ENCODE peak calls at places on chromosomes 2 and 18, in nine cellular contexts. One of them, this sample, is unnamed.
A peak's percentile ranks its signal among the peaks of the same experiment; 100 is the strongest.

GRCh38 chr2:22673501-22673900 is 711.5 kb upstream of the KLHL29 start:
- DNase-seq in GM23338: no peak
- DNase-seq in H54: no peak
- DNase-seq in AG08396: no peak
- DNase-seq in activated T-helper 9 cell treated with anti-CD3 and anti-CD28 coated beads, Interleukin-2, amount 50 U/mL, for 16 hours: no peak
- DNase-seq in neural crest cell: no peak
- DNase-seq in endothelial cell: no peak
- DNase-seq in NCI-H774: no peak
- DNase-seq in cardiac fibroblast: no peak
- DNase-seq in this sample: no peak

GRCh38 chr2:167271941-167272340 is 383.7 kb downstream of the XIRP2 start:
- DNase-seq in GM23338: peak; percentile 47
- DNase-seq in H54: no peak
- DNase-seq in AG08396: no peak
- DNase-seq in activated T-helper 9 cell treated with anti-CD3 and anti-CD28 coated beads, Interleukin-2, amount 50 U/mL, for 16 hours: no peak
- DNase-seq in neural crest cell: no peak
- DNase-seq in endothelial cell: no peak
- DNase-seq in NCI-H774: no peak
- DNase-seq in cardiac fibroblast: no peak
- DNase-seq in this sample: no peak

GRCh38 chr2:150526827-150527226 is 39.4 kb upstream of the RND3 start:
- DNase-seq in GM23338: peak; percentile 27
- DNase-seq in H54: peak; percentile 33
- DNase-seq in AG08396: peak; percentile 70
- DNase-seq in activated T-helper 9 cell treated with anti-CD3 and anti-CD28 coated beads, Interleukin-2, amount 50 U/mL, for 16 hours: no peak
- DNase-seq in neural crest cell: no peak
- DNase-seq in endothelial cell: no peak
- DNase-seq in NCI-H774: no peak
- DNase-seq in cardiac fibroblast: peak; percentile 93
- DNase-seq in this sample: no peak

GRCh38 chr2:8475349-8476045 is 206.4 kb upstream of the ID2 start:
- DNase-seq in GM23338: peak; percentile 40
- DNase-seq in H54: no peak
- DNase-seq in AG08396: no peak
- DNase-seq in activated T-helper 9 cell treated with anti-CD3 and anti-CD28 coated beads, Interleukin-2, amount 50 U/mL, for 16 hours: peak; percentile 45
- DNase-seq in neural crest cell: no peak
- DNase-seq in endothelial cell: no peak
- DNase-seq in NCI-H774: peak; percentile 31
- DNase-seq in cardiac fibroblast: no peak
- DNase-seq in this sample: no peak

GRCh38 chr2:7118606-7119503 is 201.6 kb downstream of the RNF144A start:
- DNase-seq in GM23338: peak; percentile 61
- DNase-seq in H54: no peak
- DNase-seq in AG08396: peak; percentile 16
- DNase-seq in activated T-helper 9 cell treated with anti-CD3 and anti-CD28 coated beads, Interleukin-2, amount 50 U/mL, for 16 hours: no peak
- DNase-seq in neural crest cell: peak; percentile 26
- DNase-seq in endothelial cell: peak; percentile 44
- DNase-seq in NCI-H774: no peak
- DNase-seq in cardiac fibroblast: peak; percentile 34
- DNase-seq in this sample: peak; percentile 28

GRCh38 chr18:4586729-4587128 is 131.6 kb upstream of the DLGAP1 start:
- DNase-seq in GM23338: no peak
- DNase-seq in H54: no peak
- DNase-seq in AG08396: no peak
- DNase-seq in activated T-helper 9 cell treated with anti-CD3 and anti-CD28 coated beads, Interleukin-2, amount 50 U/mL, for 16 hours: no peak
- DNase-seq in neural crest cell: no peak
- DNase-seq in endothelial cell: no peak
- DNase-seq in NCI-H774: no peak
- DNase-seq in cardiac fibroblast: no peak
- DNase-seq in this sample: no peak

GRCh38 chr2:149143734-149144133 is 105.2 kb downstream of the LYPD6B start:
- DNase-seq in GM23338: no peak
- DNase-seq in H54: no peak
- DNase-seq in AG08396: no peak
- DNase-seq in activated T-helper 9 cell treated with anti-CD3 and anti-CD28 coated beads, Interleukin-2, amount 50 U/mL, for 16 hours: no peak
- DNase-seq in neural crest cell: no peak
- DNase-seq in endothelial cell: no peak
- DNase-seq in NCI-H774: no peak
- DNase-seq in cardiac fibroblast: peak; percentile 3
- DNase-seq in this sample: no peak

GRCh38 chr2:75303227-75303626 is 103.9 kb upstream of the TACR1 start:
- DNase-seq in GM23338: no peak
- DNase-seq in H54: no peak
- DNase-seq in AG08396: no peak
- DNase-seq in activated T-helper 9 cell treated with anti-CD3 and anti-CD28 coated beads, Interleukin-2, amount 50 U/mL, for 16 hours: no peak
- DNase-seq in neural crest cell: no peak
- DNase-seq in endothelial cell: no peak
- DNase-seq in NCI-H774: no peak
- DNase-seq in cardiac fibroblast: no peak
- DNase-seq in this sample: no peak

GRCh38 chr18:9919564-9920232 is 5.9 kb downstream of the VAPA start:
- DNase-seq in GM23338: no peak
- DNase-seq in H54: no peak
- DNase-seq in AG08396: no peak
- DNase-seq in activated T-helper 9 cell treated with anti-CD3 and anti-CD28 coated beads, Interleukin-2, amount 50 U/mL, for 16 hours: no peak
- DNase-seq in neural crest cell: no peak
- DNase-seq in endothelial cell: no peak
- DNase-seq in NCI-H774: no peak
- DNase-seq in cardiac fibroblast: no peak
- DNase-seq in this sample: no peak

GRCh38 chr2:19571773-19572172 is 213.3 kb upstream of the OSR1 start:
- DNase-seq in GM23338: no peak
- DNase-seq in H54: no peak
- DNase-seq in AG08396: no peak
- DNase-seq in activated T-helper 9 cell treated with anti-CD3 and anti-CD28 coated beads, Interleukin-2, amount 50 U/mL, for 16 hours: no peak
- DNase-seq in neural crest cell: no peak
- DNase-seq in endothelial cell: no peak
- DNase-seq in NCI-H774: no peak
- DNase-seq in cardiac fibroblast: no peak
- DNase-seq in this sample: no peak

GRCh38 chr18:27062802-27063201 is 122.3 kb downstream of the CHST9 start:
- DNase-seq in GM23338: no peak
- DNase-seq in H54: no peak
- DNase-seq in AG08396: no peak
- DNase-seq in activated T-helper 9 cell treated with anti-CD3 and anti-CD28 coated beads, Interleukin-2, amount 50 U/mL, for 16 hours: no peak
- DNase-seq in neural crest cell: no peak
- DNase-seq in endothelial cell: no peak
- DNase-seq in NCI-H774: no peak
- DNase-seq in cardiac fibroblast: no peak
- DNase-seq in this sample: no peak

GRCh38 chr2:188519133-188519532 is 227.5 kb downstream of the GULP1 start:
- DNase-seq in GM23338: no peak
- DNase-seq in H54: no peak
- DNase-seq in AG08396: no peak
- DNase-seq in activated T-helper 9 cell treated with anti-CD3 and anti-CD28 coated beads, Interleukin-2, amount 50 U/mL, for 16 hours: no peak
- DNase-seq in neural crest cell: no peak
- DNase-seq in endothelial cell: no peak
- DNase-seq in NCI-H774: no peak
- DNase-seq in cardiac fibroblast: peak; percentile 51
- DNase-seq in this sample: no peak

GRCh38 chr2:114123925-114124324 is 234.0 kb downstream of the ACTR3 start:
- DNase-seq in GM23338: no peak
- DNase-seq in H54: no peak
- DNase-seq in AG08396: no peak
- DNase-seq in activated T-helper 9 cell treated with anti-CD3 and anti-CD28 coated beads, Interleukin-2, amount 50 U/mL, for 16 hours: no peak
- DNase-seq in neural crest cell: no peak
- DNase-seq in endothelial cell: no peak
- DNase-seq in NCI-H774: no peak
- DNase-seq in cardiac fibroblast: no peak
- DNase-seq in this sample: no peak

GRCh38 chr18:62584241-62585120 is 61.7 kb downstream of the ZCCHC2 start:
- DNase-seq in GM23338: peak; percentile 97
- DNase-seq in H54: peak; percentile 65
- DNase-seq in AG08396: peak; percentile 88
- DNase-seq in activated T-helper 9 cell treated with anti-CD3 and anti-CD28 coated beads, Interleukin-2, amount 50 U/mL, for 16 hours: peak; percentile 72
- DNase-seq in neural crest cell: peak; percentile 87
- DNase-seq in endothelial cell: peak; percentile 88
- DNase-seq in NCI-H774: peak; percentile 56
- DNase-seq in cardiac fibroblast: peak; percentile 94
- DNase-seq in this sample: peak; percentile 92

GRCh38 chr2:42345986-42346385 is 15.0 kb downstream of the COX7A2L start:
- DNase-seq in GM23338: no peak
- DNase-seq in H54: no peak
- DNase-seq in AG08396: no peak
- DNase-seq in activated T-helper 9 cell treated with anti-CD3 and anti-CD28 coated beads, Interleukin-2, amount 50 U/mL, for 16 hours: no peak
- DNase-seq in neural crest cell: no peak
- DNase-seq in endothelial cell: no peak
- DNase-seq in NCI-H774: no peak
- DNase-seq in cardiac fibroblast: no peak
- DNase-seq in this sample: no peak

GRCh38 chr2:241873803-241874110 is 4.2 kb downstream of the RTP5 start:
- DNase-seq in GM23338: no peak
- DNase-seq in H54: no peak
- DNase-seq in AG08396: no peak
- DNase-seq in activated T-helper 9 cell treated with anti-CD3 and anti-CD28 coated beads, Interleukin-2, amount 50 U/mL, for 16 hours: no peak
- DNase-seq in neural crest cell: no peak
- DNase-seq in endothelial cell: no peak
- DNase-seq in NCI-H774: no peak
- DNase-seq in cardiac fibroblast: no peak
- DNase-seq in this sample: no peak

GRCh38 chr2:94874277-94874997 is 3.2 kb downstream of the TEKT4 start:
- DNase-seq in GM23338: peak; percentile 91
- DNase-seq in H54: peak; percentile 83
- DNase-seq in AG08396: peak; percentile 84
- DNase-seq in activated T-helper 9 cell treated with anti-CD3 and anti-CD28 coated beads, Interleukin-2, amount 50 U/mL, for 16 hours: peak; percentile 23
- DNase-seq in neural crest cell: peak; percentile 71
- DNase-seq in endothelial cell: peak; percentile 93
- DNase-seq in NCI-H774: peak; percentile 42
- DNase-seq in cardiac fibroblast: peak; percentile 26
- DNase-seq in this sample: peak; percentile 81

GRCh38 chr2:79702934-79703333 is 190.1 kb downstream of the CTNNA2 start:
- DNase-seq in GM23338: no peak
- DNase-seq in H54: no peak
- DNase-seq in AG08396: no peak
- DNase-seq in activated T-helper 9 cell treated with anti-CD3 and anti-CD28 coated beads, Interleukin-2, amount 50 U/mL, for 16 hours: no peak
- DNase-seq in neural crest cell: no peak
- DNase-seq in endothelial cell: no peak
- DNase-seq in NCI-H774: no peak
- DNase-seq in cardiac fibroblast: no peak
- DNase-seq in this sample: peak; percentile 8

GRCh38 chr2:166463640-166464039 is 30.4 kb downstream of the SCN7A start:
- DNase-seq in GM23338: no peak
- DNase-seq in H54: no peak
- DNase-seq in AG08396: no peak
- DNase-seq in activated T-helper 9 cell treated with anti-CD3 and anti-CD28 coated beads, Interleukin-2, amount 50 U/mL, for 16 hours: no peak
- DNase-seq in neural crest cell: no peak
- DNase-seq in endothelial cell: no peak
- DNase-seq in NCI-H774: no peak
- DNase-seq in cardiac fibroblast: no peak
- DNase-seq in this sample: no peak

GRCh38 chr2:38716185-38716584 is 35.0 kb downstream of the SRSF7 start:
- DNase-seq in GM23338: no peak
- DNase-seq in H54: no peak
- DNase-seq in AG08396: peak; percentile 32
- DNase-seq in activated T-helper 9 cell treated with anti-CD3 and anti-CD28 coated beads, Interleukin-2, amount 50 U/mL, for 16 hours: no peak
- DNase-seq in neural crest cell: no peak
- DNase-seq in endothelial cell: no peak
- DNase-seq in NCI-H774: no peak
- DNase-seq in cardiac fibroblast: peak; percentile 76
- DNase-seq in this sample: no peak

GRCh38 chr2:172431428-172431827 is 4.0 kb downstream of the ITGA6 start:
- DNase-seq in GM23338: no peak
- DNase-seq in H54: no peak
- DNase-seq in AG08396: no peak
- DNase-seq in activated T-helper 9 cell treated with anti-CD3 and anti-CD28 coated beads, Interleukin-2, amount 50 U/mL, for 16 hours: no peak
- DNase-seq in neural crest cell: no peak
- DNase-seq in endothelial cell: no peak
- DNase-seq in NCI-H774: no peak
- DNase-seq in cardiac fibroblast: no peak
- DNase-seq in this sample: no peak

GRCh38 chr2:19617251-19617650 is 258.8 kb upstream of the OSR1 start:
- DNase-seq in GM23338: no peak
- DNase-seq in H54: no peak
- DNase-seq in AG08396: no peak
- DNase-seq in activated T-helper 9 cell treated with anti-CD3 and anti-CD28 coated beads, Interleukin-2, amount 50 U/mL, for 16 hours: no peak
- DNase-seq in neural crest cell: no peak
- DNase-seq in endothelial cell: no peak
- DNase-seq in NCI-H774: no peak
- DNase-seq in cardiac fibroblast: no peak
- DNase-seq in this sample: peak; percentile 79

GRCh38 chr2:219228026-219228744 is 1.3 kb downstream of the ATG9A start:
- DNase-seq in GM23338: no peak
- DNase-seq in H54: no peak
- DNase-seq in AG08396: no peak
- DNase-seq in activated T-helper 9 cell treated with anti-CD3 and anti-CD28 coated beads, Interleukin-2, amount 50 U/mL, for 16 hours: no peak
- DNase-seq in neural crest cell: no peak
- DNase-seq in endothelial cell: no peak
- DNase-seq in NCI-H774: no peak
- DNase-seq in cardiac fibroblast: no peak
- DNase-seq in this sample: no peak

GRCh38 chr2:11234309-11234708 is 79.0 kb downstream of the SLC66A3 start:
- DNase-seq in GM23338: no peak
- DNase-seq in H54: no peak
- DNase-seq in AG08396: no peak
- DNase-seq in activated T-helper 9 cell treated with anti-CD3 and anti-CD28 coated beads, Interleukin-2, amount 50 U/mL, for 16 hours: no peak
- DNase-seq in neural crest cell: no peak
- DNase-seq in endothelial cell: no peak
- DNase-seq in NCI-H774: no peak
- DNase-seq in cardiac fibroblast: peak; percentile 48
- DNase-seq in this sample: peak; percentile 18

GRCh38 chr2:74845217-74845751 is 11.4 kb downstream of the HK2 start:
- DNase-seq in GM23338: peak; percentile 58
- DNase-seq in H54: peak; percentile 79
- DNase-seq in AG08396: peak; percentile 80
- DNase-seq in activated T-helper 9 cell treated with anti-CD3 and anti-CD28 coated beads, Interleukin-2, amount 50 U/mL, for 16 hours: peak; percentile 10
- DNase-seq in neural crest cell: no peak
- DNase-seq in endothelial cell: peak; percentile 50
- DNase-seq in NCI-H774: peak; percentile 16
- DNase-seq in cardiac fibroblast: peak; percentile 86
- DNase-seq in this sample: no peak

GRCh38 chr2:61016392-61017002 is 1.0 kb upstream of the PEX13 start:
- DNase-seq in GM23338: peak; percentile 32
- DNase-seq in H54: no peak
- DNase-seq in AG08396: peak; percentile 3
- DNase-seq in activated T-helper 9 cell treated with anti-CD3 and anti-CD28 coated beads, Interleukin-2, amount 50 U/mL, for 16 hours: no peak
- DNase-seq in neural crest cell: no peak
- DNase-seq in endothelial cell: no peak
- DNase-seq in NCI-H774: no peak
- DNase-seq in cardiac fibroblast: no peak
- DNase-seq in this sample: peak; percentile 11

GRCh38 chr2:235923859-235924674 is 244.1 kb downstream of the GBX2 start:
- DNase-seq in GM23338: no peak
- DNase-seq in H54: no peak
- DNase-seq in AG08396: no peak
- DNase-seq in activated T-helper 9 cell treated with anti-CD3 and anti-CD28 coated beads, Interleukin-2, amount 50 U/mL, for 16 hours: no peak
- DNase-seq in neural crest cell: no peak
- DNase-seq in endothelial cell: no peak
- DNase-seq in NCI-H774: no peak
- DNase-seq in cardiac fibroblast: no peak
- DNase-seq in this sample: no peak

GRCh38 chr2:28068098-28068497 is 177.6 kb downstream of the BABAM2 start:
- DNase-seq in GM23338: no peak
- DNase-seq in H54: no peak
- DNase-seq in AG08396: no peak
- DNase-seq in activated T-helper 9 cell treated with anti-CD3 and anti-CD28 coated beads, Interleukin-2, amount 50 U/mL, for 16 hours: no peak
- DNase-seq in neural crest cell: no peak
- DNase-seq in endothelial cell: no peak
- DNase-seq in NCI-H774: no peak
- DNase-seq in cardiac fibroblast: no peak
- DNase-seq in this sample: no peak

GRCh38 chr2:46269545-46270273 is 27.5 kb upstream of the EPAS1 start:
- DNase-seq in GM23338: no peak
- DNase-seq in H54: no peak
- DNase-seq in AG08396: no peak
- DNase-seq in activated T-helper 9 cell treated with anti-CD3 and anti-CD28 coated beads, Interleukin-2, amount 50 U/mL, for 16 hours: no peak
- DNase-seq in neural crest cell: no peak
- DNase-seq in endothelial cell: no peak
- DNase-seq in NCI-H774: no peak
- DNase-seq in cardiac fibroblast: peak; percentile 68
- DNase-seq in this sample: peak; percentile 31

GRCh38 chr18:9333441-9334350 is 877 bp upstream of the TWSG1 start:
- DNase-seq in GM23338: peak; percentile 79
- DNase-seq in H54: no peak
- DNase-seq in AG08396: no peak
- DNase-seq in activated T-helper 9 cell treated with anti-CD3 and anti-CD28 coated beads, Interleukin-2, amount 50 U/mL, for 16 hours: no peak
- DNase-seq in neural crest cell: peak; percentile 3
- DNase-seq in endothelial cell: no peak
- DNase-seq in NCI-H774: no peak
- DNase-seq in cardiac fibroblast: no peak
- DNase-seq in this sample: no peak

GRCh38 chr18:23939896-23940295 is 74.7 kb upstream of the TTC39C start:
- DNase-seq in GM23338: no peak
- DNase-seq in H54: no peak
- DNase-seq in AG08396: no peak
- DNase-seq in activated T-helper 9 cell treated with anti-CD3 and anti-CD28 coated beads, Interleukin-2, amount 50 U/mL, for 16 hours: no peak
- DNase-seq in neural crest cell: no peak
- DNase-seq in endothelial cell: no peak
- DNase-seq in NCI-H774: no peak
- DNase-seq in cardiac fibroblast: no peak
- DNase-seq in this sample: no peak